ENCODE peak calls at places on chromosomes 11 and 22, in nine cellular contexts. One of them, this sample, is unnamed.

GRCh38 chr11:113457784-113458183 is 17.4 kb downstream of the DRD2 start:
- DNase-seq in globus pallidus: no peak
- DNase-seq in fibroblast of pulmonary artery: no peak
- DNase-seq in astrocyte of the spinal cord: no peak
- DNase-seq in stimulated activated CD4-positive, alpha-beta T cell treated with anti-CD3 and anti-CD28 coated beads, TNF-alpha, amount 100 ng/mL, for 1 hour: no peak
- DNase-seq in skeletal muscle cell: no peak
- DNase-seq in stimulated activated CD8-positive, alpha-beta memory T cell treated with anti-CD3 and anti-CD28 coated beads, Interleukin-15, amount 100 ng/mL, for 4 hours: no peak
- DNase-seq in COLO829: no peak
- DNase-seq in NCI-H1105: no peak
- DNase-seq in this sample: no peak

GRCh38 chr11:18617688-18618340 is 16.3 kb downstream of the SPTY2D1 start:
- DNase-seq in globus pallidus: no peak
- DNase-seq in astrocyte of the spinal cord: peak
- DNase-seq in NCI-H1105: no peak
- DNase-seq in COLO829: no peak
- DNase-seq in stimulated activated CD4-positive, alpha-beta T cell treated with anti-CD3 and anti-CD28 coated beads, TNF-alpha, amount 100 ng/mL, for 1 hour: no peak
- DNase-seq in skeletal muscle cell: no peak
- DNase-seq in fibroblast of pulmonary artery: peak
- DNase-seq in stimulated activated CD8-positive, alpha-beta memory T cell treated with anti-CD3 and anti-CD28 coated beads, Interleukin-15, amount 100 ng/mL, for 4 hours: no peak
- DNase-seq in this sample: peak

GRCh38 chr11:7246179-7246578 is 5.5 kb upstream of the SYT9 start:
- DNase-seq in stimulated activated CD4-positive, alpha-beta T cell treated with anti-CD3 and anti-CD28 coated beads, TNF-alpha, amount 100 ng/mL, for 1 hour: no peak
- DNase-seq in globus pallidus: no peak
- DNase-seq in NCI-H1105: no peak
- DNase-seq in stimulated activated CD8-positive, alpha-beta memory T cell treated with anti-CD3 and anti-CD28 coated beads, Interleukin-15, amount 100 ng/mL, for 4 hours: no peak
- DNase-seq in astrocyte of the spinal cord: no peak
- DNase-seq in COLO829: no peak
- DNase-seq in skeletal muscle cell: no peak
- DNase-seq in fibroblast of pulmonary artery: no peak
- DNase-seq in this sample: no peak

GRCh38 chr11:64234840-64235379 is 526 bp downstream of the VEGFB start:
- DNase-seq in astrocyte of the spinal cord: no peak
- DNase-seq in stimulated activated CD4-positive, alpha-beta T cell treated with anti-CD3 and anti-CD28 coated beads, TNF-alpha, amount 100 ng/mL, for 1 hour: no peak
- DNase-seq in skeletal muscle cell: no peak
- DNase-seq in globus pallidus: no peak
- DNase-seq in fibroblast of pulmonary artery: no peak
- DNase-seq in COLO829: no peak
- DNase-seq in NCI-H1105: peak
- DNase-seq in stimulated activated CD8-positive, alpha-beta memory T cell treated with anti-CD3 and anti-CD28 coated beads, Interleukin-15, amount 100 ng/mL, for 4 hours: peak
- DNase-seq in this sample: no peak

GRCh38 chr11:116179346-116179850 is 593.4 kb downstream of the BUD13 start:
- DNase-seq in fibroblast of pulmonary artery: no peak
- DNase-seq in stimulated activated CD4-positive, alpha-beta T cell treated with anti-CD3 and anti-CD28 coated beads, TNF-alpha, amount 100 ng/mL, for 1 hour: no peak
- DNase-seq in astrocyte of the spinal cord: no peak
- DNase-seq in stimulated activated CD8-positive, alpha-beta memory T cell treated with anti-CD3 and anti-CD28 coated beads, Interleukin-15, amount 100 ng/mL, for 4 hours: no peak
- DNase-seq in NCI-H1105: no peak
- DNase-seq in COLO829: no peak
- DNase-seq in skeletal muscle cell: no peak
- DNase-seq in globus pallidus: no peak
- DNase-seq in this sample: no peak

GRCh38 chr11:56089697-56090096 is 3.4 kb upstream of the OR8I2 start:
- DNase-seq in stimulated activated CD4-positive, alpha-beta T cell treated with anti-CD3 and anti-CD28 coated beads, TNF-alpha, amount 100 ng/mL, for 1 hour: no peak
- DNase-seq in fibroblast of pulmonary artery: no peak
- DNase-seq in globus pallidus: no peak
- DNase-seq in astrocyte of the spinal cord: no peak
- DNase-seq in COLO829: no peak
- DNase-seq in stimulated activated CD8-positive, alpha-beta memory T cell treated with anti-CD3 and anti-CD28 coated beads, Interleukin-15, amount 100 ng/mL, for 4 hours: no peak
- DNase-seq in skeletal muscle cell: no peak
- DNase-seq in NCI-H1105: no peak
- DNase-seq in this sample: no peak

GRCh38 chr22:31912402-31912733 is 32.0 kb upstream of the YWHAH start:
- DNase-seq in NCI-H1105: no peak
- DNase-seq in stimulated activated CD4-positive, alpha-beta T cell treated with anti-CD3 and anti-CD28 coated beads, TNF-alpha, amount 100 ng/mL, for 1 hour: no peak
- DNase-seq in globus pallidus: no peak
- DNase-seq in astrocyte of the spinal cord: no peak
- DNase-seq in COLO829: no peak
- DNase-seq in stimulated activated CD8-positive, alpha-beta memory T cell treated with anti-CD3 and anti-CD28 coated beads, Interleukin-15, amount 100 ng/mL, for 4 hours: no peak
- DNase-seq in fibroblast of pulmonary artery: peak
- DNase-seq in skeletal muscle cell: no peak
- DNase-seq in this sample: no peak

GRCh38 chr11:56885182-56885581 is 103.5 kb upstream of the OR5AK2 start:
- DNase-seq in globus pallidus: peak
- DNase-seq in fibroblast of pulmonary artery: no peak
- DNase-seq in stimulated activated CD4-positive, alpha-beta T cell treated with anti-CD3 and anti-CD28 coated beads, TNF-alpha, amount 100 ng/mL, for 1 hour: no peak
- DNase-seq in NCI-H1105: no peak
- DNase-seq in COLO829: peak
- DNase-seq in stimulated activated CD8-positive, alpha-beta memory T cell treated with anti-CD3 and anti-CD28 coated beads, Interleukin-15, amount 100 ng/mL, for 4 hours: no peak
- DNase-seq in skeletal muscle cell: no peak
- DNase-seq in astrocyte of the spinal cord: no peak
- DNase-seq in this sample: no peak

GRCh38 chr22:49962751-49963646 is 2.4 kb downstream of the PIM3 start:
- DNase-seq in skeletal muscle cell: no peak
- DNase-seq in globus pallidus: no peak
- DNase-seq in stimulated activated CD8-positive, alpha-beta memory T cell treated with anti-CD3 and anti-CD28 coated beads, Interleukin-15, amount 100 ng/mL, for 4 hours: no peak
- DNase-seq in stimulated activated CD4-positive, alpha-beta T cell treated with anti-CD3 and anti-CD28 coated beads, TNF-alpha, amount 100 ng/mL, for 1 hour: no peak
- DNase-seq in astrocyte of the spinal cord: no peak
- DNase-seq in fibroblast of pulmonary artery: no peak
- DNase-seq in NCI-H1105: no peak
- DNase-seq in COLO829: no peak
- DNase-seq in this sample: no peak

GRCh38 chr11:47057374-47057773 is 119.3 kb downstream of the ARFGAP2 start:
- DNase-seq in fibroblast of pulmonary artery: peak
- DNase-seq in COLO829: no peak
- DNase-seq in stimulated activated CD4-positive, alpha-beta T cell treated with anti-CD3 and anti-CD28 coated beads, TNF-alpha, amount 100 ng/mL, for 1 hour: no peak
- DNase-seq in astrocyte of the spinal cord: no peak
- DNase-seq in skeletal muscle cell: no peak
- DNase-seq in stimulated activated CD8-positive, alpha-beta memory T cell treated with anti-CD3 and anti-CD28 coated beads, Interleukin-15, amount 100 ng/mL, for 4 hours: no peak
- DNase-seq in globus pallidus: no peak
- DNase-seq in NCI-H1105: no peak
- DNase-seq in this sample: no peak

GRCh38 chr11:64856382-64857227 is 12.2 kb upstream of the CDC42BPG start:
- DNase-seq in stimulated activated CD8-positive, alpha-beta memory T cell treated with anti-CD3 and anti-CD28 coated beads, Interleukin-15, amount 100 ng/mL, for 4 hours: no peak
- DNase-seq in astrocyte of the spinal cord: peak
- DNase-seq in fibroblast of pulmonary artery: peak
- DNase-seq in COLO829: no peak
- DNase-seq in globus pallidus: no peak
- DNase-seq in NCI-H1105: no peak
- DNase-seq in stimulated activated CD4-positive, alpha-beta T cell treated with anti-CD3 and anti-CD28 coated beads, TNF-alpha, amount 100 ng/mL, for 1 hour: no peak
- DNase-seq in skeletal muscle cell: no peak
- DNase-seq in this sample: no peak

GRCh38 chr11:762421-763072 is 14.7 kb downstream of the GATD1 start:
- DNase-seq in fibroblast of pulmonary artery: peak
- DNase-seq in stimulated activated CD4-positive, alpha-beta T cell treated with anti-CD3 and anti-CD28 coated beads, TNF-alpha, amount 100 ng/mL, for 1 hour: no peak
- DNase-seq in astrocyte of the spinal cord: peak
- DNase-seq in globus pallidus: peak
- DNase-seq in COLO829: peak
- DNase-seq in stimulated activated CD8-positive, alpha-beta memory T cell treated with anti-CD3 and anti-CD28 coated beads, Interleukin-15, amount 100 ng/mL, for 4 hours: no peak
- DNase-seq in skeletal muscle cell: no peak
- DNase-seq in NCI-H1105: no peak
- DNase-seq in this sample: no peak

GRCh38 chr11:28366549-28367341 is 258.6 kb downstream of the METTL15 start:
- DNase-seq in astrocyte of the spinal cord: peak
- DNase-seq in stimulated activated CD8-positive, alpha-beta memory T cell treated with anti-CD3 and anti-CD28 coated beads, Interleukin-15, amount 100 ng/mL, for 4 hours: no peak
- DNase-seq in COLO829: no peak
- DNase-seq in globus pallidus: no peak
- DNase-seq in NCI-H1105: no peak
- DNase-seq in skeletal muscle cell: peak
- DNase-seq in stimulated activated CD4-positive, alpha-beta T cell treated with anti-CD3 and anti-CD28 coated beads, TNF-alpha, amount 100 ng/mL, for 1 hour: no peak
- DNase-seq in fibroblast of pulmonary artery: peak
- DNase-seq in this sample: no peak

GRCh38 chr22:33591946-33592345 is 328.3 kb downstream of the LARGE1 start:
- DNase-seq in astrocyte of the spinal cord: no peak
- DNase-seq in NCI-H1105: no peak
- DNase-seq in stimulated activated CD4-positive, alpha-beta T cell treated with anti-CD3 and anti-CD28 coated beads, TNF-alpha, amount 100 ng/mL, for 1 hour: no peak
- DNase-seq in skeletal muscle cell: no peak
- DNase-seq in stimulated activated CD8-positive, alpha-beta memory T cell treated with anti-CD3 and anti-CD28 coated beads, Interleukin-15, amount 100 ng/mL, for 4 hours: no peak
- DNase-seq in COLO829: no peak
- DNase-seq in globus pallidus: no peak
- DNase-seq in fibroblast of pulmonary artery: no peak
- DNase-seq in this sample: no peak

GRCh38 chr11:129346916-129347315 is 28.7 kb upstream of the BARX2 start:
- DNase-seq in NCI-H1105: no peak
- DNase-seq in globus pallidus: no peak
- DNase-seq in fibroblast of pulmonary artery: no peak
- DNase-seq in stimulated activated CD4-positive, alpha-beta T cell treated with anti-CD3 and anti-CD28 coated beads, TNF-alpha, amount 100 ng/mL, for 1 hour: no peak
- DNase-seq in skeletal muscle cell: no peak
- DNase-seq in astrocyte of the spinal cord: no peak
- DNase-seq in COLO829: no peak
- DNase-seq in stimulated activated CD8-positive, alpha-beta memory T cell treated with anti-CD3 and anti-CD28 coated beads, Interleukin-15, amount 100 ng/mL, for 4 hours: no peak
- DNase-seq in this sample: no peak

GRCh38 chr11:73185680-73186293 is 32.3 kb upstream of the P2RY2 start:
- DNase-seq in skeletal muscle cell: peak
- DNase-seq in globus pallidus: no peak
- DNase-seq in COLO829: no peak
- DNase-seq in astrocyte of the spinal cord: peak
- DNase-seq in fibroblast of pulmonary artery: peak
- DNase-seq in stimulated activated CD4-positive, alpha-beta T cell treated with anti-CD3 and anti-CD28 coated beads, TNF-alpha, amount 100 ng/mL, for 1 hour: no peak
- DNase-seq in stimulated activated CD8-positive, alpha-beta memory T cell treated with anti-CD3 and anti-CD28 coated beads, Interleukin-15, amount 100 ng/mL, for 4 hours: no peak
- DNase-seq in NCI-H1105: no peak
- DNase-seq in this sample: no peak

GRCh38 chr11:23903044-23903704 is 593.7 kb upstream of the LUZP2 start:
- DNase-seq in globus pallidus: no peak
- DNase-seq in COLO829: peak
- DNase-seq in fibroblast of pulmonary artery: peak
- DNase-seq in skeletal muscle cell: peak
- DNase-seq in stimulated activated CD4-positive, alpha-beta T cell treated with anti-CD3 and anti-CD28 coated beads, TNF-alpha, amount 100 ng/mL, for 1 hour: no peak
- DNase-seq in stimulated activated CD8-positive, alpha-beta memory T cell treated with anti-CD3 and anti-CD28 coated beads, Interleukin-15, amount 100 ng/mL, for 4 hours: no peak
- DNase-seq in NCI-H1105: no peak
- DNase-seq in astrocyte of the spinal cord: peak
- DNase-seq in this sample: no peak

GRCh38 chr11:29773656-29774264 is 243.1 kb downstream of the KCNA4 start:
- DNase-seq in stimulated activated CD8-positive, alpha-beta memory T cell treated with anti-CD3 and anti-CD28 coated beads, Interleukin-15, amount 100 ng/mL, for 4 hours: no peak
- DNase-seq in stimulated activated CD4-positive, alpha-beta T cell treated with anti-CD3 and anti-CD28 coated beads, TNF-alpha, amount 100 ng/mL, for 1 hour: no peak
- DNase-seq in fibroblast of pulmonary artery: peak
- DNase-seq in astrocyte of the spinal cord: peak
- DNase-seq in globus pallidus: no peak
- DNase-seq in NCI-H1105: no peak
- DNase-seq in COLO829: no peak
- DNase-seq in skeletal muscle cell: peak
- DNase-seq in this sample: no peak

GRCh38 chr11:129643031-129643721 is 172.5 kb upstream of the TMEM45B start:
- DNase-seq in stimulated activated CD8-positive, alpha-beta memory T cell treated with anti-CD3 and anti-CD28 coated beads, Interleukin-15, amount 100 ng/mL, for 4 hours: no peak
- DNase-seq in astrocyte of the spinal cord: peak
- DNase-seq in stimulated activated CD4-positive, alpha-beta T cell treated with anti-CD3 and anti-CD28 coated beads, TNF-alpha, amount 100 ng/mL, for 1 hour: no peak
- DNase-seq in COLO829: peak
- DNase-seq in fibroblast of pulmonary artery: peak
- DNase-seq in skeletal muscle cell: peak
- DNase-seq in NCI-H1105: no peak
- DNase-seq in globus pallidus: no peak
- DNase-seq in this sample: no peak

GRCh38 chr11:63802637-63803414 is 10.4 kb upstream of the SPINDOC start:
- DNase-seq in stimulated activated CD8-positive, alpha-beta memory T cell treated with anti-CD3 and anti-CD28 coated beads, Interleukin-15, amount 100 ng/mL, for 4 hours: no peak
- DNase-seq in astrocyte of the spinal cord: no peak
- DNase-seq in fibroblast of pulmonary artery: peak
- DNase-seq in globus pallidus: no peak
- DNase-seq in skeletal muscle cell: no peak
- DNase-seq in COLO829: no peak
- DNase-seq in NCI-H1105: no peak
- DNase-seq in stimulated activated CD4-positive, alpha-beta T cell treated with anti-CD3 and anti-CD28 coated beads, TNF-alpha, amount 100 ng/mL, for 1 hour: no peak
- DNase-seq in this sample: no peak

GRCh38 chr11:120710354-120711187 is 199.0 kb downstream of the GRIK4 start:
- DNase-seq in NCI-H1105: no peak
- DNase-seq in skeletal muscle cell: peak
- DNase-seq in astrocyte of the spinal cord: peak
- DNase-seq in globus pallidus: peak
- DNase-seq in fibroblast of pulmonary artery: peak
- DNase-seq in stimulated activated CD8-positive, alpha-beta memory T cell treated with anti-CD3 and anti-CD28 coated beads, Interleukin-15, amount 100 ng/mL, for 4 hours: no peak
- DNase-seq in COLO829: peak
- DNase-seq in stimulated activated CD4-positive, alpha-beta T cell treated with anti-CD3 and anti-CD28 coated beads, TNF-alpha, amount 100 ng/mL, for 1 hour: no peak
- DNase-seq in this sample: no peak

GRCh38 chr11:61973603-61974162 is 6.2 kb upstream of the FTH1 start:
- DNase-seq in stimulated activated CD8-positive, alpha-beta memory T cell treated with anti-CD3 and anti-CD28 coated beads, Interleukin-15, amount 100 ng/mL, for 4 hours: no peak
- DNase-seq in skeletal muscle cell: no peak
- DNase-seq in astrocyte of the spinal cord: no peak
- DNase-seq in fibroblast of pulmonary artery: no peak
- DNase-seq in NCI-H1105: no peak
- DNase-seq in globus pallidus: no peak
- DNase-seq in stimulated activated CD4-positive, alpha-beta T cell treated with anti-CD3 and anti-CD28 coated beads, TNF-alpha, amount 100 ng/mL, for 1 hour: no peak
- DNase-seq in COLO829: no peak
- DNase-seq in this sample: no peak

GRCh38 chr22:44030702-44031082 is 6.6 kb downstream of the PARVB start:
- DNase-seq in astrocyte of the spinal cord: no peak
- DNase-seq in NCI-H1105: no peak
- DNase-seq in COLO829: no peak
- DNase-seq in stimulated activated CD4-positive, alpha-beta T cell treated with anti-CD3 and anti-CD28 coated beads, TNF-alpha, amount 100 ng/mL, for 1 hour: no peak
- DNase-seq in fibroblast of pulmonary artery: no peak
- DNase-seq in stimulated activated CD8-positive, alpha-beta memory T cell treated with anti-CD3 and anti-CD28 coated beads, Interleukin-15, amount 100 ng/mL, for 4 hours: no peak
- DNase-seq in globus pallidus: no peak
- DNase-seq in skeletal muscle cell: no peak
- DNase-seq in this sample: no peak

GRCh38 chr11:118672865-118673264 is 6.6 kb downstream of the TREH start:
- DNase-seq in stimulated activated CD8-positive, alpha-beta memory T cell treated with anti-CD3 and anti-CD28 coated beads, Interleukin-15, amount 100 ng/mL, for 4 hours: no peak
- DNase-seq in stimulated activated CD4-positive, alpha-beta T cell treated with anti-CD3 and anti-CD28 coated beads, TNF-alpha, amount 100 ng/mL, for 1 hour: no peak
- DNase-seq in globus pallidus: no peak
- DNase-seq in astrocyte of the spinal cord: no peak
- DNase-seq in NCI-H1105: no peak
- DNase-seq in skeletal muscle cell: no peak
- DNase-seq in fibroblast of pulmonary artery: peak
- DNase-seq in COLO829: no peak
- DNase-seq in this sample: no peak

GRCh38 chr11:45145421-45146071 is 893 bp upstream of the PRDM11 start:
- DNase-seq in fibroblast of pulmonary artery: peak
- DNase-seq in NCI-H1105: no peak
- DNase-seq in astrocyte of the spinal cord: peak
- DNase-seq in globus pallidus: peak
- DNase-seq in stimulated activated CD4-positive, alpha-beta T cell treated with anti-CD3 and anti-CD28 coated beads, TNF-alpha, amount 100 ng/mL, for 1 hour: no peak
- DNase-seq in stimulated activated CD8-positive, alpha-beta memory T cell treated with anti-CD3 and anti-CD28 coated beads, Interleukin-15, amount 100 ng/mL, for 4 hours: no peak
- DNase-seq in COLO829: no peak
- DNase-seq in skeletal muscle cell: no peak
- DNase-seq in this sample: no peak

GRCh38 chr22:28976588-28976987 is 85.0 kb downstream of the C22orf31 start:
- DNase-seq in skeletal muscle cell: no peak
- DNase-seq in globus pallidus: no peak
- DNase-seq in fibroblast of pulmonary artery: peak
- DNase-seq in NCI-H1105: no peak
- DNase-seq in COLO829: peak
- DNase-seq in astrocyte of the spinal cord: peak
- DNase-seq in stimulated activated CD8-positive, alpha-beta memory T cell treated with anti-CD3 and anti-CD28 coated beads, Interleukin-15, amount 100 ng/mL, for 4 hours: no peak
- DNase-seq in stimulated activated CD4-positive, alpha-beta T cell treated with anti-CD3 and anti-CD28 coated beads, TNF-alpha, amount 100 ng/mL, for 1 hour: no peak
- DNase-seq in this sample: no peak

GRCh38 chr11:12258451-12258850 is 118.9 kb upstream of the PARVA start:
- DNase-seq in fibroblast of pulmonary artery: peak
- DNase-seq in skeletal muscle cell: no peak
- DNase-seq in NCI-H1105: no peak
- DNase-seq in astrocyte of the spinal cord: peak
- DNase-seq in COLO829: peak
- DNase-seq in globus pallidus: no peak
- DNase-seq in stimulated activated CD8-positive, alpha-beta memory T cell treated with anti-CD3 and anti-CD28 coated beads, Interleukin-15, amount 100 ng/mL, for 4 hours: no peak
- DNase-seq in stimulated activated CD4-positive, alpha-beta T cell treated with anti-CD3 and anti-CD28 coated beads, TNF-alpha, amount 100 ng/mL, for 1 hour: no peak
- DNase-seq in this sample: no peak

GRCh38 chr22:49582171-49582570 is 245.5 kb downstream of the BRD1 start:
- DNase-seq in NCI-H1105: no peak
- DNase-seq in skeletal muscle cell: no peak
- DNase-seq in fibroblast of pulmonary artery: no peak
- DNase-seq in globus pallidus: peak
- DNase-seq in stimulated activated CD4-positive, alpha-beta T cell treated with anti-CD3 and anti-CD28 coated beads, TNF-alpha, amount 100 ng/mL, for 1 hour: no peak
- DNase-seq in stimulated activated CD8-positive, alpha-beta memory T cell treated with anti-CD3 and anti-CD28 coated beads, Interleukin-15, amount 100 ng/mL, for 4 hours: no peak
- DNase-seq in COLO829: peak
- DNase-seq in astrocyte of the spinal cord: no peak
- DNase-seq in this sample: no peak

GRCh38 chr22:19361501-19362103 is 69.9 kb downstream of the HIRA start:
- DNase-seq in astrocyte of the spinal cord: no peak
- DNase-seq in stimulated activated CD8-positive, alpha-beta memory T cell treated with anti-CD3 and anti-CD28 coated beads, Interleukin-15, amount 100 ng/mL, for 4 hours: no peak
- DNase-seq in skeletal muscle cell: no peak
- DNase-seq in NCI-H1105: no peak
- DNase-seq in stimulated activated CD4-positive, alpha-beta T cell treated with anti-CD3 and anti-CD28 coated beads, TNF-alpha, amount 100 ng/mL, for 1 hour: no peak
- DNase-seq in COLO829: no peak
- DNase-seq in globus pallidus: no peak
- DNase-seq in fibroblast of pulmonary artery: no peak
- DNase-seq in this sample: no peak

GRCh38 chr11:131572423-131572822 is 202.0 kb downstream of the NTM start:
- DNase-seq in astrocyte of the spinal cord: no peak
- DNase-seq in globus pallidus: peak
- DNase-seq in stimulated activated CD4-positive, alpha-beta T cell treated with anti-CD3 and anti-CD28 coated beads, TNF-alpha, amount 100 ng/mL, for 1 hour: no peak
- DNase-seq in fibroblast of pulmonary artery: no peak
- DNase-seq in stimulated activated CD8-positive, alpha-beta memory T cell treated with anti-CD3 and anti-CD28 coated beads, Interleukin-15, amount 100 ng/mL, for 4 hours: no peak
- DNase-seq in NCI-H1105: no peak
- DNase-seq in skeletal muscle cell: no peak
- DNase-seq in COLO829: no peak
- DNase-seq in this sample: no peak

GRCh38 chr11:70707821-70708220 is 309.5 kb downstream of the CTTN start:
- DNase-seq in astrocyte of the spinal cord: no peak
- DNase-seq in stimulated activated CD8-positive, alpha-beta memory T cell treated with anti-CD3 and anti-CD28 coated beads, Interleukin-15, amount 100 ng/mL, for 4 hours: no peak
- DNase-seq in fibroblast of pulmonary artery: no peak
- DNase-seq in COLO829: no peak
- DNase-seq in NCI-H1105: no peak
- DNase-seq in globus pallidus: no peak
- DNase-seq in skeletal muscle cell: no peak
- DNase-seq in stimulated activated CD4-positive, alpha-beta T cell treated with anti-CD3 and anti-CD28 coated beads, TNF-alpha, amount 100 ng/mL, for 1 hour: no peak
- DNase-seq in this sample: no peak